ENCODE peak calls at places on chromosomes 16 and 17, in seven cellular contexts. C, X, M, Y, V, F and Z are unnamed samples.

GRCh38 chr16:88599092-88599733 is 29.0 kb downstream of the ZC3H18 start:
- DNase-seq in X (no peak), V (no peak), M (peak), F (peak), Y (no peak), C (no peak), Z (no peak)

GRCh38 chr16:48393843-48394703 is 8.9 kb upstream of the SIAH1 start:
- DNase-seq in M (no peak), C (no peak), Y (no peak), X (no peak), V (peak), F (no peak), Z (no peak)

GRCh38 chr17:68961204-68961893 is 6.2 kb upstream of the ABCA8 start:
- DNase-seq in V (no peak), C (no peak), Y (no peak), X (no peak), F (no peak), M (no peak), Z (no peak)

GRCh38 chr16:84379008-84379730 is 10.8 kb downstream of the ATP2C2 start:
- DNase-seq in F (no peak), M (no peak), X (no peak), V (no peak), Y (no peak), C (no peak), Z (no peak)

GRCh38 chr17:979539-980405 is at the start of gene NXN:
- DNase-seq in X (peak), M (peak), C (peak), Y (peak), V (peak), F (no peak), Z (peak)

GRCh38 chr16:86534779-86535605 is 20.0 kb downstream of the MTHFSD start:
- DNase-seq in F (no peak), M (no peak), V (no peak), C (no peak), Y (no peak), X (no peak), Z (no peak)

GRCh38 chr16:262121-262745 is 13.5 kb downstream of the RGS11 start:
- DNase-seq in C (no peak), Y (no peak), X (no peak), F (no peak), M (no peak), V (no peak), Z (no peak)

GRCh38 chr16:46813611-46814010 is 17.4 kb downstream of the C16orf87 start:
- DNase-seq in X (no peak), Y (no peak), V (no peak), C (no peak), F (no peak), M (no peak), Z (no peak)

GRCh38 chr17:60134396-60135159 is 15.2 kb upstream of the CA4 start:
- DNase-seq in Y (peak), C (no peak), V (peak), F (no peak), X (no peak), M (peak), Z (peak)

GRCh38 chr17:49576121-49576905 is 642 bp downstream of the NXPH3 start:
- DNase-seq in Y (no peak), X (no peak), M (peak), C (no peak), F (no peak), V (peak), Z (no peak)

GRCh38 chr16:70678898-70679652 is 6.8 kb downstream of the MTSS2 start:
- DNase-seq in M (no peak), Y (no peak), C (no peak), X (no peak), F (no peak), V (no peak), Z (no peak)

GRCh38 chr16:77289331-77289809 is 90.2 kb downstream of the SYCE1L start:
- DNase-seq in C (no peak), X (peak), M (no peak), Y (no peak), F (no peak), V (peak), Z (peak)

GRCh38 chr17:17681744-17682292 is 560 bp downstream of the RAI1 start:
- DNase-seq in V (peak), X (no peak), F (no peak), Y (peak), M (no peak), C (peak), Z (no peak)

GRCh38 chr16:49484454-49484853 is 110.8 kb downstream of the C16orf78 start:
- DNase-seq in X (no peak), M (no peak), V (no peak), Y (no peak), C (no peak), F (peak), Z (no peak)